ENCODE peak calls at places on chromosomes 13 and 19, in five cellular contexts. E is PC-9, K is tibial artery, C is tibial nerve, H is hippocampal formation. T is an unnamed sample.

GRCh38 chr19:56189785-56190184 is 7.8 kb downstream of the ZSCAN5B start:
- DNase-seq in E (no peak), H (no peak), C (no peak), K (no peak), T (no peak)

GRCh38 chr19:44749318-44749717 is 810 bp downstream of the BCL3 start:
- DNase-seq in C (no peak), K (no peak), H (no peak), E (no peak), T (no peak)

GRCh38 chr13:93814658-93815057 is 588.1 kb downstream of the GPC6 start:
- DNase-seq in C (no peak), K (no peak), E (no peak), H (no peak), T (no peak)

GRCh38 chr19:11279505-11280236 is 16.3 kb upstream of the TSPAN16 start:
- DNase-seq in K (no peak), H (no peak), E (no peak), C (no peak), T (no peak)

GRCh38 chr19:19550454-19550842 is 12.4 kb downstream of the CILP2 start:
- DNase-seq in H (no peak), K (peak; percentile 60), E (no peak), C (no peak), T (no peak)

GRCh38 chr19:39223703-39224279 is 19.7 kb upstream of the SYCN start:
- DNase-seq in E (no peak), C (no peak), H (no peak), K (no peak), T (no peak)

GRCh38 chr13:19089315-19089714 is 92.3 kb downstream of the TUBA3C start:
- DNase-seq in K (no peak), C (peak; percentile 14), H (no peak), E (no peak), T (no peak)

GRCh38 chr13:52638929-52639328 is 3.3 kb upstream of the HNRNPA1L2 start:
- DNase-seq in H (no peak), C (no peak), K (no peak), E (no peak), T (no peak)

GRCh38 chr13:99585609-99586008 is 84.3 kb downstream of the TM9SF2 start:
- DNase-seq in E (no peak), H (no peak), K (no peak), C (no peak), T (no peak)

GRCh38 chr19:39145180-39145953 is 19.8 kb downstream of the PAK4 start:
- DNase-seq in H (peak; percentile 65), C (no peak), K (no peak), E (no peak), T (no peak)

GRCh38 chr19:40598121-40598917 is 2.9 kb upstream of the LTBP4 start:
- DNase-seq in C (peak; percentile 96), H (peak; percentile 82), K (peak; percentile 93), E (peak; percentile 60), T (no peak)

GRCh38 chr19:55069137-55069858 is 6.3 kb upstream of the RDH13 start:
- DNase-seq in C (no peak), E (peak; percentile 98), K (no peak), H (no peak), T (no peak)

GRCh38 chr13:61084983-61085382 is 330.7 kb downstream of the PCDH20 start:
- DNase-seq in K (no peak), E (no peak), H (no peak), C (no peak), T (no peak)

GRCh38 chr13:96850538-96850937 is 143.7 kb downstream of the OXGR1 start:
- DNase-seq in K (no peak), E (no peak), H (no peak), C (no peak), T (no peak)

GRCh38 chr13:97911311-97912138 is 42.0 kb upstream of the IPO5 start:
- DNase-seq in E (peak; percentile 41), C (no peak), H (no peak), K (no peak), T (no peak)

GRCh38 chr19:3699071-3699740 is 1.1 kb downstream of the PIP5K1C start:
- DNase-seq in H (peak; percentile 52), C (peak; percentile 52), E (no peak), K (peak; percentile 83), T (no peak)

GRCh38 chr13:53941588-53942190 is 913.1 kb downstream of the OLFM4 start:
- DNase-seq in C (no peak), K (no peak), H (no peak), E (no peak), T (no peak)

GRCh38 chr19:588093-588742 is 1.5 kb upstream of the HCN2 start:
- DNase-seq in H (peak; percentile 90), E (peak; percentile 75), C (no peak), K (no peak), T (no peak)

GRCh38 chr13:51620165-51620983 is 36.1 kb downstream of the WDFY2 start:
- DNase-seq in K (no peak), H (peak; percentile 42), C (no peak), E (no peak), T (no peak)

GRCh38 chr19:5580116-5580515 is 12.4 kb upstream of the TINCR start:
- DNase-seq in K (no peak), C (no peak), E (no peak), H (no peak), T (no peak)

GRCh38 chr13:73722120-73722519 is 412.1 kb downstream of the KLF12 start:
- DNase-seq in E (peak; percentile 66), C (no peak), H (no peak), K (no peak), T (no peak)

GRCh38 chr19:49589391-49589790 is 1.6 kb upstream of the PRR12 start:
- DNase-seq in E (no peak), C (no peak), K (no peak), H (no peak), T (no peak)

GRCh38 chr13:53060840-53061485 is 32.4 kb downstream of the OLFM4 start:
- DNase-seq in H (peak; percentile 18), E (no peak), C (no peak), K (no peak), T (no peak)

GRCh38 chr13:73440296-73440895 is 381.6 kb downstream of the KLF5 start:
- DNase-seq in H (no peak), K (no peak), E (no peak), C (no peak), T (no peak)

GRCh38 chr13:67438465-67438864 is 208.3 kb upstream of the PCDH9 start:
- DNase-seq in H (no peak), E (no peak), C (no peak), K (no peak), T (no peak)

GRCh38 chr19:7469654-7470285 is 19.1 kb downstream of the PEX11G start:
- DNase-seq in H (no peak), K (no peak), C (no peak), E (no peak), T (no peak)

GRCh38 chr19:16062789-16063188 is 13.5 kb upstream of the TPM4 start:
- DNase-seq in H (no peak), E (peak; percentile 59), K (no peak), C (no peak), T (no peak)

GRCh38 chr19:3586124-3586626 is 897 bp downstream of the GIPC3 start:
- DNase-seq in H (no peak), C (no peak), K (no peak), E (no peak), T (no peak)

GRCh38 chr13:94999871-95000270 is 287.5 kb upstream of the SOX21 start:
- DNase-seq in K (no peak), H (no peak), C (no peak), E (peak; percentile 61), T (no peak)

GRCh38 chr19:48452255-48452654 is 3.1 kb upstream of the KCNJ14 start:
- DNase-seq in C (no peak), E (peak; percentile 56), K (no peak), H (no peak), T (no peak)

GRCh38 chr13:46934749-46935148 is 37.9 kb upstream of the HTR2A start:
- DNase-seq in E (no peak), K (no peak), C (no peak), H (no peak), T (no peak)

GRCh38 chr13:79986890-79987289 is 354.0 kb downstream of the SPRY2 start:
- DNase-seq in H (no peak), C (no peak), E (no peak), K (no peak), T (no peak)

GRCh38 chr13:71358218-71358617 is 508.8 kb downstream of the DACH1 start:
- DNase-seq in H (no peak), E (no peak), C (no peak), K (no peak), T (no peak)

GRCh38 chr19:7360393-7360984 is 11.8 kb downstream of the ARHGEF18 start:
- DNase-seq in H (no peak), C (no peak), E (no peak), K (no peak), T (no peak)

GRCh38 chr13:37869756-37870488 is at the start of gene TRPC4:
- DNase-seq in C (no peak), K (peak; percentile 81), E (peak; percentile 48), H (peak; percentile 34), T (peak; percentile 88)

GRCh38 chr13:50080856-50081105 is 65.5 kb downstream of the KCNRG start:
- DNase-seq in E (no peak), C (no peak), K (no peak), H (no peak), T (no peak)

GRCh38 chr13:43200736-43201135 is 177.3 kb downstream of the DNAJC15 start:
- DNase-seq in E (no peak), C (no peak), K (no peak), H (no peak), T (no peak)